ENCODE peak calls at places on chromosomes 6 and 20, in four cellular contexts. C is left ventricle myocardium inferior; I is GM12865; U is activated CD8-positive, alpha-beta T cell treated with anti-CD3 and anti-CD28 coated beads for 36 hours. P is an unnamed sample.

GRCh38 chr6:42467651-42468050 is 15.9 kb upstream of the TRERF1 start:
- DNase-seq in U (no peak), C (no peak), I (no peak), P (no peak)

GRCh38 chr20:42003380-42003779 is 385.2 kb upstream of the CHD6 start:
- DNase-seq in C (no peak), I (no peak), U (no peak), P (no peak)

GRCh38 chr20:56422824-56423189 is 10.7 kb downstream of the CASS4 start:
- DNase-seq in C (no peak), I (no peak), U (no peak), P (no peak)

GRCh38 chr6:44043479-44044153 is 83.6 kb downstream of the MRPL14 start:
- DNase-seq in C (peak; percentile 42), U (peak; percentile 44), I (no peak), P (peak; percentile 48)

GRCh38 chr6:16058188-16058780 is 70.6 kb upstream of the MYLIP start:
- DNase-seq in C (no peak), U (no peak), I (no peak), P (no peak)

GRCh38 chr20:7981374-7981773 is 38.2 kb downstream of the TMX4 start:
- DNase-seq in C (no peak), U (no peak), I (no peak), P (no peak)

GRCh38 chr20:56171087-56172012 is 77.2 kb upstream of the MC3R start:
- DNase-seq in C (no peak), I (no peak), U (no peak), P (no peak)

GRCh38 chr6:137241481-137242011 is 22.4 kb upstream of the IFNGR1 start:
- DNase-seq in U (no peak), C (no peak), I (no peak), P (no peak)

GRCh38 chr6:169041078-169041477 is 212.6 kb downstream of the THBS2 start:
- DNase-seq in U (no peak), C (no peak), I (no peak), P (peak; percentile 36)

GRCh38 chr6:89311853-89312531 is 3.1 kb downstream of the GABRR2 start:
- DNase-seq in I (no peak), C (peak; percentile 54), U (no peak), P (peak; percentile 81)

GRCh38 chr6:42555477-42556457 is 8.1 kb upstream of the UBR2 start:
- DNase-seq in I (peak; percentile 58), C (no peak), U (no peak), P (no peak)

GRCh38 chr20:3706774-3707507 is 5.5 kb downstream of the SIGLEC1 start:
- DNase-seq in U (no peak), I (no peak), C (no peak), P (peak; percentile 61)

GRCh38 chr20:57759724-57760123 is 49.9 kb upstream of the PMEPA1 start:
- DNase-seq in U (no peak), I (no peak), C (no peak), P (no peak)

GRCh38 chr6:1554881-1555569 is 54.7 kb upstream of the FOXC1 start:
- DNase-seq in I (peak; percentile 5), C (peak; percentile 77), U (peak; percentile 62), P (peak; percentile 84)

GRCh38 chr6:37822851-37823682 is 3.5 kb downstream of the ZFAND3 start:
- DNase-seq in I (no peak), C (no peak), U (peak; percentile 70), P (no peak)

GRCh38 chr6:48141975-48142374 is 31.0 kb upstream of the PTCHD4 start:
- DNase-seq in U (no peak), C (no peak), I (no peak), P (no peak)

GRCh38 chr20:35617397-35618031 is 1.9 kb downstream of the SPAG4 start:
- DNase-seq in U (peak; percentile 79), C (peak; percentile 58), I (peak; percentile 78), P (peak; percentile 90)

GRCh38 chr6:135909737-135910387 is 58.4 kb downstream of the PDE7B start:
- DNase-seq in I (peak; percentile 82), C (no peak), U (peak; percentile 74), P (peak; percentile 49)
- TF ChIP-seq CTCF in I (peak; percentile 77), C (peak; percentile 60), U (peak; percentile 69), P (peak; percentile 67)

GRCh38 chr6:36075656-36076055 is 48.0 kb downstream of the MAPK14 start:
- DNase-seq in I (peak; percentile 6), U (peak; percentile 14), C (no peak), P (no peak)
- TF ChIP-seq CTCF in I (peak; percentile 19), U (no peak), C (no peak), P (peak; percentile 37)

GRCh38 chr6:82588020-82588419 is 224.4 kb downstream of the TPBG start:
- DNase-seq in C (no peak), I (no peak), U (no peak), P (no peak)

GRCh38 chr6:82588859-82589412 is 225.3 kb downstream of the TPBG start:
- DNase-seq in U (no peak), C (no peak), I (no peak), P (no peak)

DNA sequence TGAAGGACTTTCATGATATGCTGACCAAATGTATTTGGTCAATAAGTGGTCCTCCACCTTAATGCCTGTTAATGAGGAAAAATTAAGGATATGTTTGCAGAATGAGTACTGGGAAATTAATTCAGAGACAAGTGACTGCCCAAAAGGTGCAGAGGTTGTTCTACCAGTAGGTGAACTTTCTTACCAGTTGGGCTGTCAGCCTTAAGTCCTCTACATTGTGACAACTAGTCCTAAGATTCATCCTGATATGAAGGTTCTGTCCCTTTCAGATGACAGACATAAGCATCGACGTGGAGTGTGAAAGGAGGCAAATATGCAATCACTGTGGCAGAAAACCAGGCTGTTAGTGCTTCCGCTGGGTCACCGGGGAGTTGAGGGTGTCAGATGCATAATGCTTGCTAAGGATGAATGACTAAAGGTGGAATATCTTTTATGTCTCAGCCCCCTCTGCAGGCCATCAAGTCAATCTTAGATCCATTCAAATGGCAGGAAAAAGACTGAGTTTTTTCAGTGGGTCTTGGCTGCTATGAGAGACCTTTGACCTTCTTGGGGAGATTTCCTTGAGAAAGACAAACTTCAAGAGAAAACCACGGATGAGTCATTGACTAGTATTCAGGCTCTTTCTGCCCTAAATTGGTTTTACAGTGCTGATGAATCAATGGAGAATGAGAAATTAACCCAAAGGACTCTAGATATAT is 226.0 kb downstream of the TPBG start:
- DNase-seq in U (peak; percentile 2), C (no peak), I (peak; percentile 85), P (no peak)
- TF ChIP-seq CTCF in U (no peak), C (no peak), I (peak; percentile 43), P (no peak)

DNA sequence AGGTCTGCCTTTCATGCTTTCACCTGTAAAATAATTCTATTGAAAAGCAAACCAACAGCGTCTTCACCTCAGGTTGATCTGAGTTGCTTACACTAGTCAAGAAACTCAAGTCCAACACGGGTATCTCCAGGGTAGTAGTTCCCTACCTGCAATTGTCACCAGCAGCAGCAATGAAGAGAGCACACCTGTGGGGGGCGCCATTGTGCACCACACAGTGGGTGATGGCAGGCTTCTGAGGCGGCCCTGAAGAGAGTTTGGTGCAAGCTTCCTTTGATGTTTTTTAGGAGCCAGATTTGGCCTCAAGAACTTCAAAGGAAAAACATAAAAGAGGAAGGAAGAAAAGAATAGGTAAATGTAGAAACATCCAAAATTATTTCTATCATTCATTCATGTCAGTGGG is 45.1 kb downstream of the KIAA0319 start:
- DNase-seq in I (peak; percentile 7), U (peak; percentile 26), C (no peak), P (no peak)
- TF ChIP-seq CTCF in I (peak; percentile 10), U (no peak), C (no peak), P (no peak)

GRCh38 chr6:53171605-53172467 is 23.2 kb upstream of the GCM1 start:
- DNase-seq in I (peak; percentile 87), C (peak; percentile 86), U (peak; percentile 92), P (peak; percentile 95)
- TF ChIP-seq CTCF in I (peak; percentile 100), C (peak; percentile 100), U (peak; percentile 100), P (peak; percentile 100)

P was measured in kidney.